ENCODE peak calls at places on chromosomes 13 and 19, in ten cellular contexts. N is GM12865, B is GM20000, S is nephron progenitor cell, U is WERI-Rb-1, C is PC-3, X is OCI-LY7, K is left ventricle myocardium inferior, M is psoas muscle, E is RWPE1. P is an unnamed sample.

GRCh38 chr13:30998548-30999140 is 66.2 kb downstream of the TEX26 start:
- DNase-seq in N (no peak), B (no peak), S (no peak), U (no peak), C (no peak), X (no peak), K (no peak), M (no peak), E (no peak), P (no peak)

GRCh38 chr19:49396738-49397505 is 8.9 kb downstream of the KASH5 start:
- DNase-seq in N (no peak), B (no peak), S (no peak), U (no peak), C (no peak), X (no peak), K (no peak), M (no peak), E (no peak), P (no peak)

GRCh38 chr13:44842158-44842557 is 147.1 kb downstream of the NUFIP1 start:
- DNase-seq in N (no peak), B (no peak), S (no peak), U (no peak), C (peak), X (no peak), K (no peak), M (no peak), E (no peak), P (no peak)

GRCh38 chr13:42574011-42574410 is at the start of gene TNFSF11:
- DNase-seq in N (no peak), B (peak), S (peak), U (no peak), C (no peak), X (no peak), K (no peak), M (no peak), E (no peak), P (peak)

GRCh38 chr13:100490692-100491091 is 97.9 kb downstream of the GGACT start:
- DNase-seq in N (no peak), B (no peak), S (peak), U (no peak), C (no peak), X (no peak), K (no peak), M (no peak), E (no peak), P (no peak)

GRCh38 chr13:59483441-59484116 is 680.1 kb downstream of the DIAPH3 start:
- DNase-seq in N (no peak), B (no peak), S (no peak), U (peak), C (no peak), X (no peak), K (peak), M (no peak), E (no peak), P (no peak)

GRCh38 chr19:51140441-51140840 is 1.7 kb upstream of the SIGLEC7 start:
- DNase-seq in N (no peak), B (no peak), S (no peak), U (no peak), C (no peak), X (no peak), K (no peak), M (no peak), E (no peak), P (no peak)

GRCh38 chr13:54383604-54384003 is 1355.0 kb downstream of the OLFM4 start:
- DNase-seq in N (no peak), B (no peak), S (no peak), U (no peak), C (no peak), X (no peak), K (no peak), M (no peak), E (no peak), P (no peak)

GRCh38 chr13:65768545-65768944 is 1461.6 kb downstream of the PCDH9 start:
- DNase-seq in N (no peak), B (no peak), S (no peak), U (no peak), C (no peak), X (no peak), K (no peak), M (no peak), E (no peak), P (no peak)

GRCh38 chr13:25876256-25876655 is 175.6 kb downstream of the SHISA2 start:
- DNase-seq in N (no peak), B (no peak), S (no peak), U (no peak), C (no peak), X (no peak), K (no peak), M (no peak), E (no peak), P (no peak)

GRCh38 chr19:40229484-40229883 is 3.0 kb upstream of the CCNP start:
- DNase-seq in N (no peak), B (no peak), S (no peak), U (no peak), C (peak), X (no peak), K (no peak), M (no peak), E (no peak), P (peak)

GRCh38 chr13:78820541-78820940 is 161.6 kb upstream of the OBI1 start:
- DNase-seq in N (no peak), B (no peak), S (no peak), U (peak), C (no peak), X (no peak), K (no peak), M (no peak), E (no peak), P (no peak)

GRCh38 chr13:26991508-26992181 is 180.0 kb downstream of the USP12 start:
- DNase-seq in N (no peak), B (no peak), S (no peak), U (no peak), C (peak), X (no peak), K (no peak), M (no peak), E (no peak), P (no peak)

GRCh38 chr13:47218611-47219010 is 321.8 kb upstream of the HTR2A start:
- DNase-seq in N (no peak), B (no peak), S (no peak), U (no peak), C (no peak), X (no peak), K (no peak), M (no peak), E (no peak), P (no peak)

GRCh38 chr13:88417801-88418200 is 746.6 kb downstream of the SLITRK5 start:
- DNase-seq in N (no peak), B (no peak), S (no peak), U (no peak), C (no peak), X (no peak), K (no peak), M (no peak), E (no peak), P (no peak)

GRCh38 chr13:43787518-43787891 is 733 bp upstream of the ENOX1 start:
- DNase-seq in N (no peak), B (no peak), S (no peak), U (no peak), C (peak), X (no peak), K (no peak), M (no peak), E (no peak), P (no peak)

GRCh38 chr19:16566161-16566560 is 6.1 kb downstream of the SLC35E1 start:
- DNase-seq in N (no peak), B (no peak), S (no peak), U (no peak), C (no peak), X (no peak), K (no peak), M (no peak), E (no peak), P (peak)

GRCh38 chr13:38685974-38686571 is 804 bp upstream of the FREM2 start:
- DNase-seq in N (peak), B (no peak), S (peak), U (peak), C (peak), X (no peak), K (no peak), M (no peak), E (peak), P (no peak)

GRCh38 chr13:44972956-44973581 is 16.2 kb downstream of the NUFIP1 start:
- DNase-seq in N (no peak), B (no peak), S (no peak), U (no peak), C (peak), X (peak), K (no peak), M (no peak), E (peak), P (no peak)

GRCh38 chr19:44847144-44848035 is 1.3 kb downstream of the NECTIN2 start:
- DNase-seq in N (no peak), B (no peak), S (peak), U (peak), C (peak), X (no peak), K (peak), M (peak), E (peak), P (no peak)

GRCh38 chr13:75633285-75633684 is 2.8 kb upstream of the LMO7 start:
- DNase-seq in N (no peak), B (no peak), S (no peak), U (no peak), C (peak), X (no peak), K (no peak), M (no peak), E (no peak), P (no peak)

GRCh38 chr19:35713904-35714440 is 3.8 kb upstream of the KMT2B start:
- DNase-seq in N (no peak), B (no peak), S (no peak), U (no peak), C (no peak), X (no peak), K (no peak), M (no peak), E (no peak), P (no peak)

GRCh38 chr19:52270266-52270885 is 989 bp downstream of the ZNF766 start:
- DNase-seq in N (peak), B (peak), S (peak), U (no peak), C (no peak), X (no peak), K (no peak), M (no peak), E (peak), P (peak)

GRCh38 chr13:31234729-31235128 is 35.0 kb downstream of the B3GLCT start:
- DNase-seq in N (peak), B (no peak), S (no peak), U (no peak), C (peak), X (peak), K (no peak), M (no peak), E (no peak), P (no peak)

GRCh38 chr13:41458187-41458938 is 1.0 kb downstream of the RGCC start:
- DNase-seq in N (peak), B (peak), S (peak), U (peak), C (peak), X (peak), K (peak), M (peak), E (no peak), P (peak)

GRCh38 chr13:29664591-29664990 is 69.1 kb upstream of the SLC7A1 start:
- DNase-seq in N (no peak), B (no peak), S (no peak), U (no peak), C (no peak), X (no peak), K (no peak), M (no peak), E (no peak), P (no peak)

DNA sequence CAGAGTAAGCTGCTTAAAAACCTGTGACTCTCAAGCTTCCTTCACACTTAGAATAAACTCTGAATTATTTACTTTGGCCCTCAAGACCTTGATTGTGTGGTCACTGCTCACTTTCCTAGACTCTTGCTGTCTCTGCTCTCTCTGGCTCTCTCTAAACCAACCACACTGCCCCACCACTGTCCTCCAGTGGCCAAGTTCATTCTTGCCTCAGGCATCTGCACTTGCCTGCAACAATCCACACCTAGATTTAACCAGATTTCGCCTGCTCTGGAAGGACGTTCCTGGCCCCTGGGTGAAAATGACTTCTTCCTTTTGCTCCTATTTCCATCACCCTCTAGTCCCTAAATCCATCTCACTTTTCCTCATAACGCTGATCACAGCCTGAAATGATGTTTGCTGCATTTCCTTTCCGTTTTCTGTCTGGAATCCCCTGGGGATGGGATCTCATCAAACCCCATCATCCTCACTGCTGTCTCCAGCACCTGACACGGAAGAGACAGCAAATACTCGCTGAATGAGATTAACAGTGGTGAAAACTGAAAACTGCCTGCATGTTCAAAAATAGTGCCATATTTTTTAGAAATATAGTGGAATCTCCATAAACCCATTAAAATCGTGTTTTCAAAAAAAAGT is 232.6 kb downstream of the UQCRFS1 start:
- DNase-seq in N (no peak), B (no peak), S (no peak), U (no peak), C (no peak), X (no peak), K (no peak), M (no peak), E (no peak), P (no peak)
- TF ChIP-seq CTCF in N (no peak), B (no peak), S (peak), U (no peak), C (no peak), X (no peak), K (peak), M (no peak), E (no peak), P (no peak)

GRCh38 chr19:17727843-17728242 is 8.6 kb downstream of the MAP1S start:
- DNase-seq in N (no peak), B (no peak), S (no peak), U (no peak), C (no peak), X (no peak), K (no peak), M (no peak), E (no peak), P (no peak)

GRCh38 chr19:17726136-17726741 is 7.0 kb downstream of the MAP1S start:
- DNase-seq in N (no peak), B (no peak), S (no peak), U (no peak), C (no peak), X (no peak), K (no peak), M (no peak), E (no peak), P (no peak)

GRCh38 chr19:17724655-17725054 is 5.4 kb downstream of the MAP1S start:
- DNase-seq in N (no peak), B (no peak), S (no peak), U (no peak), C (no peak), X (no peak), K (no peak), M (no peak), E (no peak), P (no peak)

GRCh38 chr19:17726914-17727773 is 7.9 kb downstream of the MAP1S start:
- DNase-seq in N (no peak), B (no peak), S (no peak), U (no peak), C (no peak), X (no peak), K (no peak), M (no peak), E (no peak), P (no peak)

DNA sequence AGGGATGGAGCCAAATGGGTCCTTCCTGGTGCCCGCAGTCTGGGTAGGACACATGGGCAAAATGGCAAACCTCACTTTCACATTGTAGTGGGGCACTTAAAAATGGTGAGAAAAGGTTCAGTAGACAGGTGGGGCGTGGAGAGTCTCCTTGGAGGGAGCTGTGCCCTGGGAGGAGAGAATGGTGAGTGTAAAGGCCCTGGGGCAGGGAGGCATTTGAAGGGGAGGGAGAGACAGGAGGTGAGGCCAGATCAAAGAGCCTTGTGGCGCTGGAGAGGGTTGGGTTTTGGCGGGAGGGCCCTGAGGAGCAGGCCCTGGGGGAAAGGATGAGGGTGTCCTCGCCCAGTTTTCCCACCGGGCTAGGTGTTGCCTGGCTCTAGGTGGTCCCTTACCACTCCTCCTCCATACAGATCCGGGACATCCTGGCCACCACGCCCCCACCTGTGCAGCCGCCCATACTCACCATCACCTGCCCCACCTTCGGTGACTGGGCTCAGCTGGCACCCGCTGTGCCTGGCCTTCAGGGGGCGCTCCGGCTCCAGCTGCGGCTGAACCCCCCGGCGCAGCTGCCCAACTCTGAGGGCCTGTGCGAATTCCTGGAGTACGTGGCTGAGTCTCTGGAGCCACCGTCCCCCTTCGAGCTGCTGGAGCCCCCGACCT is 6.3 kb downstream of the MAP1S start:
- DNase-seq in N (no peak), B (no peak), S (no peak), U (peak), C (no peak), X (no peak), K (no peak), M (no peak), E (no peak), P (peak)
- TF ChIP-seq CTCF in N (peak), B (peak), S (peak), U (peak), C (peak), X (peak), K (no peak), M (no peak), E (no peak), P (peak)

GRCh38 chr19:1929051-1929742 is 11.8 kb upstream of the CSNK1G2 start:
- DNase-seq in N (peak), B (peak), S (peak), U (peak), C (peak), X (peak), K (peak), M (peak), E (peak), P (peak)
- TF ChIP-seq CTCF in N (peak), B (peak), S (peak), U (peak), C (peak), X (peak), K (peak), M (peak), E (peak), P (peak)

GRCh38 chr19:18940791-18941627 is at the start of gene HOMER3:
- DNase-seq in N (peak), B (peak), S (peak), U (peak), C (peak), X (peak), K (peak), M (peak), E (peak), P (peak)
- TF ChIP-seq CTCF in N (peak), B (peak), S (no peak), U (no peak), C (no peak), X (no peak), K (peak), M (peak), E (peak), P (no peak)

GRCh38 chr19:33304760-33305647 is 2.7 kb upstream of the CEBPA start:
- DNase-seq in N (no peak), B (peak), S (no peak), U (no peak), C (no peak), X (peak), K (no peak), M (no peak), E (no peak), P (no peak)
- TF ChIP-seq CTCF in N (no peak), B (no peak), S (no peak), U (peak), C (peak), X (peak), K (no peak), M (no peak), E (no peak), P (no peak)

P was measured in activated CD8-positive, alpha-beta T cell treated with anti-CD3 and anti-CD28 coated beads for 36 hours.